ENCODE peak calls at places on chromosome 10, in eight cellular contexts. K is activated CD4-positive, alpha-beta T cell treated with anti-CD3 and anti-CD28 coated beads for 36 hours; N is NCI-H1105; S is H7; X is colonic mucosa; A is fibroblast of the aortic adventitia; D is caudate nucleus; I is M059J. B is an unnamed sample.

GRCh38 chr10:34698979-34699378 is 116.1 kb downstream of the PARD3 start:
- DNase-seq in A (peak), N (no peak), D (no peak), I (peak), S (no peak), K (no peak), X (no peak), B (peak)

GRCh38 chr10:70699063-70699658 is 26.9 kb downstream of the ADAMTS14 start:
- DNase-seq in S (no peak), K (no peak), I (no peak), D (no peak), A (no peak), N (no peak), X (no peak), B (no peak)

GRCh38 chr10:48464871-48465736 is 139.8 kb downstream of the ARHGAP22 start:
- DNase-seq in A (no peak), X (peak), N (no peak), D (peak), S (peak), I (no peak), K (no peak), B (no peak)

GRCh38 chr10:88952647-88953111 is at the start of gene ACTA2:
- DNase-seq in S (no peak), N (no peak), I (peak), A (peak), X (peak), D (no peak), K (no peak), B (peak)

GRCh38 chr10:45376364-45376801 is 2.4 kb downstream of the ALOX5 start:
- DNase-seq in S (no peak), X (no peak), N (no peak), D (no peak), K (no peak), A (no peak), I (no peak), B (no peak)

GRCh38 chr10:3779146-3779707 is 5.8 kb downstream of the KLF6 start:
- DNase-seq in S (no peak), K (no peak), I (peak), D (no peak), N (no peak), A (peak), X (peak), B (peak)

GRCh38 chr10:48531486-48531885 is 73.4 kb downstream of the ARHGAP22 start:
- DNase-seq in A (no peak), N (no peak), I (peak), S (no peak), K (no peak), X (no peak), D (no peak), B (no peak)

GRCh38 chr10:112792487-112793196 is 157.4 kb upstream of the TCF7L2 start:
- DNase-seq in A (peak), X (peak), N (peak), I (no peak), S (no peak), K (no peak), D (no peak), B (peak)

B was measured in HCEC 1CT.